ENCODE peak calls at places on chromosomes 1 and 21, in six cellular contexts. One of them, this sample, is unnamed.
A peak's percentile ranks its signal among the peaks of the same experiment; 100 is the strongest.

GRCh38 chr1:19866758-19867157 is 15.4 kb upstream of the OTUD3 start:
- DNase-seq in aorta: no peak
- DNase-seq in heart left ventricle: no peak
- DNase-seq in right cardiac atrium: no peak
- DNase-seq in dorsolateral prefrontal cortex: no peak
- DNase-seq in CD8-positive, alpha-beta T cell: no peak
- DNase-seq in this sample: no peak

GRCh38 chr1:26276432-26276838 is 3.5 kb upstream of the SH3BGRL3 start:
- DNase-seq in aorta: no peak
- DNase-seq in heart left ventricle: no peak
- DNase-seq in right cardiac atrium: no peak
- DNase-seq in dorsolateral prefrontal cortex: no peak
- DNase-seq in CD8-positive, alpha-beta T cell: no peak
- DNase-seq in this sample: no peak

GRCh38 chr1:151990058-151990855 is 3.4 kb downstream of the S100A10 start:
- DNase-seq in aorta: no peak
- DNase-seq in heart left ventricle: no peak
- DNase-seq in right cardiac atrium: no peak
- DNase-seq in dorsolateral prefrontal cortex: no peak
- DNase-seq in CD8-positive, alpha-beta T cell: no peak
- DNase-seq in this sample: no peak

GRCh38 chr1:9340172-9340854 is 47.6 kb downstream of the SPSB1 start:
- DNase-seq in aorta: no peak
- DNase-seq in heart left ventricle: no peak
- DNase-seq in right cardiac atrium: peak; percentile 64
- DNase-seq in dorsolateral prefrontal cortex: no peak
- DNase-seq in CD8-positive, alpha-beta T cell: no peak
- DNase-seq in this sample: no peak

GRCh38 chr1:65804584-65804983 is 11.9 kb downstream of the PDE4B start:
- DNase-seq in aorta: no peak
- DNase-seq in heart left ventricle: no peak
- DNase-seq in right cardiac atrium: no peak
- DNase-seq in dorsolateral prefrontal cortex: no peak
- DNase-seq in CD8-positive, alpha-beta T cell: no peak
- DNase-seq in this sample: no peak

GRCh38 chr1:11707621-11708276 is 16.2 kb downstream of the DRAXIN start:
- DNase-seq in aorta: no peak
- DNase-seq in heart left ventricle: peak; percentile 86
- DNase-seq in right cardiac atrium: peak; percentile 86
- DNase-seq in dorsolateral prefrontal cortex: no peak
- DNase-seq in CD8-positive, alpha-beta T cell: no peak
- DNase-seq in this sample: no peak

GRCh38 chr1:176195547-176195946 is 11.5 kb downstream of the COP1 start:
- DNase-seq in aorta: no peak
- DNase-seq in heart left ventricle: no peak
- DNase-seq in right cardiac atrium: no peak
- DNase-seq in dorsolateral prefrontal cortex: no peak
- DNase-seq in CD8-positive, alpha-beta T cell: no peak
- DNase-seq in this sample: no peak

GRCh38 chr21:19781881-19782652 is 1216.1 kb upstream of the NCAM2 start:
- DNase-seq in aorta: no peak
- DNase-seq in heart left ventricle: no peak
- DNase-seq in right cardiac atrium: no peak
- DNase-seq in dorsolateral prefrontal cortex: no peak
- DNase-seq in CD8-positive, alpha-beta T cell: no peak
- DNase-seq in this sample: no peak

GRCh38 chr1:1841575-1841991 is 49.3 kb downstream of the GNB1 start:
- DNase-seq in aorta: no peak
- DNase-seq in heart left ventricle: no peak
- DNase-seq in right cardiac atrium: no peak
- DNase-seq in dorsolateral prefrontal cortex: no peak
- DNase-seq in CD8-positive, alpha-beta T cell: no peak
- DNase-seq in this sample: no peak

GRCh38 chr1:170805957-170806662 is 129.2 kb upstream of the MROH9 start:
- DNase-seq in aorta: peak; percentile 76
- DNase-seq in heart left ventricle: no peak
- DNase-seq in right cardiac atrium: peak; percentile 59
- DNase-seq in dorsolateral prefrontal cortex: no peak
- DNase-seq in CD8-positive, alpha-beta T cell: no peak
- DNase-seq in this sample: no peak

DNA sequence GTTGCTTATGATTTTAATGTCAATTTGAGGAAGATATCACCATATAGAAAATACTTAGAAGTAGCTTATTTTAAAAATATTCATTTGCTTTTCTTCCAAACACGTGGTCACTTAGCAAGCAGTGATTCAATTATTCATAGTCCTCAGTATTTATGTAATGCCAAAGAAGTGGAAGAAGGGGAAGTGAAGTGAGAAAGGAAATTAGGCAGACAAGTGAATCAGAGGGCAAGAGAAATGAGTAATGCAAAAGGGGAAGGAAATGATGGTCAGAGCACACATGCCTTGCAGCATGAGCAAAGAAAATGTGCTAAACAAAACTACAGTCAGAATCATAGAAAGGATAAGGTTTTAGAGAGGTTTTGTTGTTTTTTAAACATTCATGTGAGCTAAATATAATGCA is 31.8 kb downstream of the SDCCAG8 start:
- DNase-seq in aorta: no peak
- DNase-seq in heart left ventricle: no peak
- DNase-seq in right cardiac atrium: no peak
- DNase-seq in dorsolateral prefrontal cortex: no peak
- DNase-seq in CD8-positive, alpha-beta T cell: no peak
- DNase-seq in this sample: no peak
- H3K27ac ChIP-seq in aorta: no peak overlapping the region
- H3K27ac ChIP-seq in heart left ventricle: peak overlapping the region; percentile 62
- H3K27ac ChIP-seq in right cardiac atrium: no peak overlapping the region
- H3K27ac ChIP-seq in dorsolateral prefrontal cortex: peak overlapping the region; percentile 33
- H3K27ac ChIP-seq in CD8-positive, alpha-beta T cell: no peak overlapping the region
- H3K27ac ChIP-seq in this sample: no peak overlapping the region

GRCh38 chr21:46314441-46315020 is 9.1 kb downstream of the C21orf58 start:
- DNase-seq in aorta: no peak
- DNase-seq in heart left ventricle: no peak
- DNase-seq in right cardiac atrium: no peak
- DNase-seq in dorsolateral prefrontal cortex: no peak
- DNase-seq in CD8-positive, alpha-beta T cell: no peak
- DNase-seq in this sample: no peak
- H3K27ac ChIP-seq in aorta: no peak overlapping the region
- H3K27ac ChIP-seq in heart left ventricle: no peak overlapping the region
- H3K27ac ChIP-seq in right cardiac atrium: no peak overlapping the region
- H3K27ac ChIP-seq in dorsolateral prefrontal cortex: no peak overlapping the region
- H3K27ac ChIP-seq in CD8-positive, alpha-beta T cell: no peak overlapping the region
- H3K27ac ChIP-seq in this sample: no peak overlapping the region

DNA sequence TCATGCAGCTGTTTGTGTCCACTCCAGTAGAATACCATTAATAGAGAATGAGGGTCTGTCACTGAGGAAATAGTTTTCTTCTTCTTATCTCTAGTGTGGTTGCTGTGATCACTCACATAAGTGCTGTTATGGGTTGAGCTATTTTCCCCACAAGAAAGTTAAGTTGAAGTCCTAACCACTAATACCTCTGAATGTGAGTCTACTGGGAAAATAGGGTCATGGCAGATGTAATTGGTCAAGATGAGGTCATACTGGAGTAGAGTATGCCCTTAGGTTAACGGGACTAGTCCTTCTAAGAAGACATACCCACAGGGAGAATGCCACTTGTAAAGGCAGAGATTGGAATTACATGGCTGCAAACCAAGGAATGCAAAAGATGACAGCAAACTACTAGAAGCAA is 70.5 kb upstream of the COL24A1 start:
- DNase-seq in aorta: no peak
- DNase-seq in heart left ventricle: no peak
- DNase-seq in right cardiac atrium: no peak
- DNase-seq in dorsolateral prefrontal cortex: no peak
- DNase-seq in CD8-positive, alpha-beta T cell: no peak
- DNase-seq in this sample: no peak
- H3K27ac ChIP-seq in aorta: no peak overlapping the region
- H3K27ac ChIP-seq in heart left ventricle: no peak overlapping the region
- H3K27ac ChIP-seq in right cardiac atrium: no peak overlapping the region
- H3K27ac ChIP-seq in dorsolateral prefrontal cortex: no peak overlapping the region
- H3K27ac ChIP-seq in CD8-positive, alpha-beta T cell: no peak overlapping the region
- H3K27ac ChIP-seq in this sample: no peak overlapping the region

DNA sequence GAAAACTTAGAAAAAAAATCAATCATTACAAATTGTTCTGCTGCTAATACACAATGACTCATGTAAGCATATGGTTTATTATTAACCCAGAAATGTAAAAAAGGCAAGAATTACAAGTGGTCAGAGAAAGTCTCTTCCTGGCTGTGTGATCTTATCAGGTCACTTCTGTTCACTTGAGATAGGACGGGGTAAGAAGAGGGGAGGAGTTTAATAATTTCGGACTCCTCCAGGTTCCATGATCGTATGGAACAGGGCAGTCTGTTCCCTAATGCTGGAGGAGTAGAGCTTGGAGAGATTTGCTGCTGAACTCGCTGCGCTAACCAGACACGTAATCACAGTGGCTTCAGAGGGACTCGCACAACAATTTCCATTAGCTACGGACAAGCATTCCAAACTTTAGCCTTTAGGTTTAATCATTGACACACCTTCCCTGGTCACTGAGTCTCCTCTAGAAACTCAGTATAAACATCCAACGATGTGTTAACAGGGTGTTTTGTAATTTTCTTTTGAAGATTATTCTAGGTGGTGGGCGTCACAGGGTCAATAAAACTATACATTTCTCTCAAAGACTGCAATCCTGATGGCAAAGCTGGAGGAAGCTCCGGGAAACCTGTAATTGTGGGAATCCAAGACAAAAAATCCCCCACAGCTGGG is 1.3 kb downstream of the CRYZ start:
- DNase-seq in aorta: no peak
- DNase-seq in heart left ventricle: no peak
- DNase-seq in right cardiac atrium: no peak
- DNase-seq in dorsolateral prefrontal cortex: no peak
- DNase-seq in CD8-positive, alpha-beta T cell: no peak
- DNase-seq in this sample: no peak
- H3K27ac ChIP-seq in aorta: no peak overlapping the region
- H3K27ac ChIP-seq in heart left ventricle: no peak overlapping the region
- H3K27ac ChIP-seq in right cardiac atrium: no peak overlapping the region
- H3K27ac ChIP-seq in dorsolateral prefrontal cortex: no peak overlapping the region
- H3K27ac ChIP-seq in CD8-positive, alpha-beta T cell: no peak overlapping the region
- H3K27ac ChIP-seq in this sample: no peak overlapping the region

GRCh38 chr1:159595006-159595405 is 7.4 kb downstream of the APCS start:
- DNase-seq in aorta: no peak
- DNase-seq in heart left ventricle: no peak
- DNase-seq in right cardiac atrium: no peak
- DNase-seq in dorsolateral prefrontal cortex: no peak
- DNase-seq in CD8-positive, alpha-beta T cell: no peak
- DNase-seq in this sample: no peak
- H3K27ac ChIP-seq in aorta: no peak overlapping the region
- H3K27ac ChIP-seq in heart left ventricle: no peak overlapping the region
- H3K27ac ChIP-seq in right cardiac atrium: no peak overlapping the region
- H3K27ac ChIP-seq in dorsolateral prefrontal cortex: no peak overlapping the region
- H3K27ac ChIP-seq in CD8-positive, alpha-beta T cell: no peak overlapping the region
- H3K27ac ChIP-seq in this sample: no peak overlapping the region

GRCh38 chr1:33032126-33032869 is 4.4 kb downstream of the AK2 start:
- DNase-seq in aorta: no peak
- DNase-seq in heart left ventricle: no peak
- DNase-seq in right cardiac atrium: no peak
- DNase-seq in dorsolateral prefrontal cortex: no peak
- DNase-seq in CD8-positive, alpha-beta T cell: no peak
- DNase-seq in this sample: no peak

GRCh38 chr1:33031506-33031905 is 5.2 kb downstream of the AK2 start:
- DNase-seq in aorta: no peak
- DNase-seq in heart left ventricle: no peak
- DNase-seq in right cardiac atrium: no peak
- DNase-seq in dorsolateral prefrontal cortex: no peak
- DNase-seq in CD8-positive, alpha-beta T cell: no peak
- DNase-seq in this sample: no peak

GRCh38 chr1:33036526-33037503 is at the start of gene AK2:
- DNase-seq in aorta: peak; percentile 98
- DNase-seq in heart left ventricle: peak; percentile 98
- DNase-seq in right cardiac atrium: peak; percentile 98
- DNase-seq in dorsolateral prefrontal cortex: peak; percentile 98
- DNase-seq in CD8-positive, alpha-beta T cell: peak; percentile 82
- DNase-seq in this sample: peak; percentile 84

GRCh38 chr1:33039840-33040239 is 3.2 kb upstream of the AK2 start:
- DNase-seq in aorta: no peak
- DNase-seq in heart left ventricle: no peak
- DNase-seq in right cardiac atrium: no peak
- DNase-seq in dorsolateral prefrontal cortex: no peak
- DNase-seq in CD8-positive, alpha-beta T cell: no peak
- DNase-seq in this sample: no peak

DNA sequence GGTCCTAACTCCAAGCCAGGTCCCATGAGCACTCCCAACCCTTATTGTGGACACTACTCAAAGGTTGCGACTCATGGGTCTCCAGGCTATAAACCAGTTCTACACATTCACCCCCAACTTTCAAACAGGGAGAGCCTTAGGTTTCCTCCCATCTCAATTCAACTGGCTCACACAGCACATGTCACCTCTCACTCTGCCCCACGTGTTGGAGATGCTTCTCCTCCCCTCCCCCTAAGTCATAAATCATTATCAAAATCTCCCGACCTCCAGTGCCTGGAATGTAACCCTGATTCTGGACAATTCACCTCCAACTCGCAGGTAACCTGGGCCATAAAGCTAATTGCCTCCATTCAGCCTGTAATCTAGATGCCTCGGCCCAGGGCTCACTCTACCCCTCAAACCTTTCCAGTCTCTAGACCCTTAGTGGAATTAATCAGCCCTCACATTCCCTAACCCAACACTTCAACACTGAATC is 595 bp downstream of the AK2 start:
- DNase-seq in aorta: no peak
- DNase-seq in heart left ventricle: no peak
- DNase-seq in right cardiac atrium: no peak
- DNase-seq in dorsolateral prefrontal cortex: no peak
- DNase-seq in CD8-positive, alpha-beta T cell: no peak
- DNase-seq in this sample: no peak
- H3K27ac ChIP-seq in aorta: no peak overlapping the region
- H3K27ac ChIP-seq in heart left ventricle: peak overlapping the region; percentile 91
- H3K27ac ChIP-seq in right cardiac atrium: peak overlapping the region; percentile 58
- H3K27ac ChIP-seq in dorsolateral prefrontal cortex: peak overlapping the region; percentile 48
- H3K27ac ChIP-seq in CD8-positive, alpha-beta T cell: peak overlapping the region; percentile 57
- H3K27ac ChIP-seq in this sample: peak overlapping the region; percentile 65

GRCh38 chr1:243962541-243962940 is 88.5 kb upstream of the ZBTB18 start:
- DNase-seq in aorta: no peak
- DNase-seq in heart left ventricle: no peak
- DNase-seq in right cardiac atrium: no peak
- DNase-seq in dorsolateral prefrontal cortex: no peak
- DNase-seq in CD8-positive, alpha-beta T cell: no peak
- DNase-seq in this sample: no peak

GRCh38 chr1:243956448-243956847 is 94.6 kb upstream of the ZBTB18 start:
- DNase-seq in aorta: no peak
- DNase-seq in heart left ventricle: no peak
- DNase-seq in right cardiac atrium: no peak
- DNase-seq in dorsolateral prefrontal cortex: no peak
- DNase-seq in CD8-positive, alpha-beta T cell: no peak
- DNase-seq in this sample: no peak

GRCh38 chr1:243959998-243960397 is 91.1 kb upstream of the ZBTB18 start:
- DNase-seq in aorta: no peak
- DNase-seq in heart left ventricle: no peak
- DNase-seq in right cardiac atrium: no peak
- DNase-seq in dorsolateral prefrontal cortex: no peak
- DNase-seq in CD8-positive, alpha-beta T cell: no peak
- DNase-seq in this sample: no peak

DNA sequence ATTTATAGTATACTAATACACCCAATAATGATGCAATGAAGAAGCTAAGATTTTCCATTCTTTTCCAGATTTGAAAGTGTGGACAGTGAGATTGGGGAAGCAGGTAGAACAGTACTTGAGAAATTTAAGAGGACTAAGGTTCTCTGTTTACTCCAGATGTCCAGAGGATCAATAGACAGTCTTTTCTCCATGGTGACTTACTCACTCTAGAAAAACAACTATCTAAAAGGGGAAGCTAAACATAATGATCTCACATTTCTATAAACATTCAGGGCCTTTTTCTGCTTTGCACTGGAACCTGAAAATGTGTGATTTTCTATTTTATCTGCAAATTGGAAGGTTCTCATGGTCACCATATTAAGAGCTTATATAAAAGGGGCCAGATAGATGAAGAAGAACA is 93.9 kb upstream of the ZBTB18 start:
- DNase-seq in aorta: no peak
- DNase-seq in heart left ventricle: no peak
- DNase-seq in right cardiac atrium: no peak
- DNase-seq in dorsolateral prefrontal cortex: no peak
- DNase-seq in CD8-positive, alpha-beta T cell: no peak
- DNase-seq in this sample: no peak
- H3K27ac ChIP-seq in aorta: no peak overlapping the region
- H3K27ac ChIP-seq in heart left ventricle: no peak overlapping the region
- H3K27ac ChIP-seq in right cardiac atrium: no peak overlapping the region
- H3K27ac ChIP-seq in dorsolateral prefrontal cortex: no peak overlapping the region
- H3K27ac ChIP-seq in CD8-positive, alpha-beta T cell: no peak overlapping the region
- H3K27ac ChIP-seq in this sample: no peak overlapping the region